ENCODE peak calls at places on chromosomes 5 and 9, in seven cellular contexts. B, U, A, I, P, L and S are unnamed samples.

GRCh38 chr5:55429707-55430253 is 105.0 kb downstream of the PLPP1 start:
- DNase-seq in B (no peak), L (no peak), P (peak; percentile 87), I (no peak), A (no peak), U (peak; percentile 35), S (no peak)

GRCh38 chr5:67015577-67016290 is 180.9 kb downstream of the CD180 start:
- DNase-seq in U (no peak), B (no peak), P (no peak), L (no peak), I (no peak), A (no peak), S (peak; percentile 71)

GRCh38 chr5:127757576-127757975 is 54.4 kb downstream of the CCDC192 start:
- DNase-seq in B (peak; percentile 10), I (no peak), P (peak; percentile 39), U (peak; percentile 28), A (no peak), L (no peak), S (peak; percentile 66)

GRCh38 chr5:159182691-159183090 is 26.7 kb downstream of the RNF145 start:
- DNase-seq in A (no peak), B (no peak), U (no peak), I (no peak), L (no peak), P (no peak), S (peak; percentile 80)

GRCh38 chr9:1875921-1876448 is 139.2 kb upstream of the SMARCA2 start:
- DNase-seq in P (peak; percentile 12), L (no peak), B (no peak), A (no peak), U (no peak), I (no peak), S (no peak)

GRCh38 chr9:116687762-116688160 is 656 bp downstream of the TRIM32 start:
- DNase-seq in P (no peak), L (no peak), A (no peak), I (no peak), U (no peak), B (peak; percentile 19), S (no peak)

GRCh38 chr5:19855453-19855852 is 132.5 kb downstream of the CDH18 start:
- DNase-seq in I (no peak), U (no peak), P (no peak), A (no peak), B (no peak), L (no peak), S (no peak)

GRCh38 chr9:17003576-17004240 is 131.1 kb upstream of the CNTLN start:
- DNase-seq in L (no peak), P (no peak), I (no peak), U (no peak), A (no peak), B (no peak), S (peak; percentile 67)

GRCh38 chr5:31761877-31762276 is 122.9 kb downstream of the PDZD2 start:
- DNase-seq in A (no peak), L (no peak), I (no peak), P (no peak), U (no peak), B (no peak), S (no peak)

GRCh38 chr5:36418172-36418979 is 116.7 kb upstream of the RANBP3L start:
- DNase-seq in I (no peak), P (no peak), U (no peak), L (no peak), A (no peak), B (no peak), S (peak; percentile 32)

GRCh38 chr5:1132570-1132969 is 20.7 kb upstream of the SLC12A7 start:
- DNase-seq in P (no peak), U (no peak), B (no peak), I (no peak), L (no peak), A (no peak), S (no peak)

GRCh38 chr5:114418546-114419388 is 56.9 kb downstream of the KCNN2 start:
- DNase-seq in B (peak; percentile 53), L (no peak), A (no peak), I (no peak), P (no peak), U (no peak), S (no peak)

GRCh38 chr5:116672203-116672602 is 97.6 kb upstream of the SEMA6A start:
- DNase-seq in P (no peak), U (no peak), A (no peak), L (no peak), B (no peak), I (no peak), S (no peak)

GRCh38 chr9:6552033-6552737 is 93.3 kb downstream of the GLDC start:
- DNase-seq in P (no peak), I (no peak), L (no peak), A (no peak), B (no peak), U (peak; percentile 27), S (peak; percentile 76)

GRCh38 chr5:78803386-78803785 is 154.8 kb upstream of the LHFPL2 start:
- DNase-seq in A (no peak), U (peak; percentile 38), P (peak; percentile 41), L (no peak), B (no peak), I (no peak), S (peak; percentile 68)

GRCh38 chr5:55624841-55625602 is 87.1 kb downstream of the SLC38A9 start:
- DNase-seq in P (no peak), L (no peak), I (no peak), B (no peak), U (no peak), A (peak; percentile 61), S (no peak)

GRCh38 chr5:24141046-24141445 is 503.7 kb downstream of the CDH10 start:
- DNase-seq in B (no peak), U (no peak), I (no peak), P (no peak), L (no peak), A (peak; percentile 29), S (peak; percentile 1)

GRCh38 chr5:44845777-44846176 is 37.0 kb downstream of the MRPS30 start:
- DNase-seq in U (no peak), L (no peak), B (no peak), A (no peak), P (no peak), I (no peak), S (no peak)

GRCh38 chr5:11683666-11684065 is 220.6 kb downstream of the CTNND2 start:
- DNase-seq in A (no peak), P (peak; percentile 34), L (no peak), U (no peak), I (no peak), B (no peak), S (no peak)

GRCh38 chr5:11687498-11687897 is 216.7 kb downstream of the CTNND2 start:
- DNase-seq in U (no peak), B (no peak), L (no peak), A (no peak), P (no peak), I (no peak), S (no peak)

GRCh38 chr5:11681796-11682195 is 222.4 kb downstream of the CTNND2 start:
- DNase-seq in U (no peak), L (no peak), P (no peak), I (no peak), B (no peak), A (no peak), S (no peak)

GRCh38 chr5:11684607-11685006 is 219.6 kb downstream of the CTNND2 start:
- DNase-seq in P (no peak), L (no peak), A (no peak), B (no peak), U (no peak), I (no peak), S (no peak)
- H3K4me1 ChIP-seq in P (no peaks in the 10 kb centered on the region), L (no peaks in the 10 kb centered on the region), A (no peaks in the 10 kb centered on the region), B (no peaks in the 10 kb centered on the region), U (no peaks in the 10 kb centered on the region), I (no peaks in the 10 kb centered on the region), S (no peaks in the 10 kb centered on the region)

DNA sequence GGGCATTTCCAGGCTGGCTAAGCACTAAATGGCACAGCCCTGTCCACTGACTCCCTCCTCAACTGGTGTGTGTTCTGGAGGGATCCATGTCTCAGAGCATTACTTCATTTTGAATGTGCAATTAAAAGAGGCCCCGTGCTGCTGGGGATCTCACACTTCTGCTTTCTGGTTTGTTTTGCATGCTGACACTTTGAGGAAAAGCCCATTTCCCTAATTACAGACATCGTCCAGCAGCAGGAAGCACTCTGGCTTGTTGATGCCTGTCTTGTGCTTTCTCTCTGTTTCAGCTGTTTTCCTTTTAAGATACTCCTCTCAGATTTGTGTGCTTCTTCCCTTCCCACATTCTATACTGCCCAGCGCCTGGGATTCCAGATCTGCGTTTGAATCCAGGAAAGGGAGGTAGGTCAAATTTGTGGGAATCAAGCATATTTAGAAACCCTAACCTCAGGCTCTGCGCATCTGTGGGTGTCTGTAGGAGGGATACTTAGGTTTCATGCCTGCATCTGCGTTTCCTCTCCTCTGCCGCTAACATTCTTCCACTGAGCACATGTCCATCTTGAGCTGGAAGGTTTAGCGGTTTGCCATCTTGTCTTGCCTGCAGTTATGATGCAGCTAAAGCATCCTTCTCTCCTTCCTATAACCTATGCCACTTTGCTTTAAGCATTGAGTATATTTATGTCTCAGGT is 25.7 kb downstream of the SYK start:
- DNase-seq in P (peak; percentile 39), L (no peak), I (no peak), B (peak; percentile 91), A (peak; percentile 20), U (no peak), S (no peak)
- H3K4me1 ChIP-seq in P (no peaks in the 10 kb centered on the region), L (no peaks in the 10 kb centered on the region), I (no peaks in the 10 kb centered on the region), B (peaks cover 67% of the 10 kb centered on the region), A (no peaks in the 10 kb centered on the region), U (no peaks in the 10 kb centered on the region), S (no peaks in the 10 kb centered on the region)

GRCh38 chr5:147415663-147416062 is 94.2 kb downstream of the DPYSL3 start:
- DNase-seq in I (no peak), L (no peak), A (no peak), B (no peak), U (no peak), P (no peak), S (peak; percentile 46)
- H3K4me1 ChIP-seq in I (peaks cover 23% of the 10 kb centered on the region), L (no peaks in the 10 kb centered on the region), A (no peaks in the 10 kb centered on the region), B (no peaks in the 10 kb centered on the region), U (no peaks in the 10 kb centered on the region), P (peaks cover 12% of the 10 kb centered on the region), S (no peaks in the 10 kb centered on the region)

GRCh38 chr9:68898781-68899439 is 115.0 kb downstream of the PRKACG start:
- DNase-seq in P (no peak), U (no peak), B (peak; percentile 59), A (no peak), I (no peak), L (no peak), S (no peak)

GRCh38 chr9:68895741-68896478 is 118.0 kb downstream of the PRKACG start:
- DNase-seq in I (no peak), L (peak; percentile 43), P (no peak), A (no peak), U (no peak), B (peak; percentile 77), S (no peak)

GRCh38 chr9:68897557-68898145 is 116.3 kb downstream of the PRKACG start:
- DNase-seq in U (no peak), B (no peak), I (no peak), A (no peak), L (no peak), P (no peak), S (no peak)

GRCh38 chr9:68894502-68894901 is 119.4 kb downstream of the PRKACG start:
- DNase-seq in I (no peak), P (no peak), A (no peak), B (no peak), L (no peak), U (no peak), S (no peak)

DNA sequence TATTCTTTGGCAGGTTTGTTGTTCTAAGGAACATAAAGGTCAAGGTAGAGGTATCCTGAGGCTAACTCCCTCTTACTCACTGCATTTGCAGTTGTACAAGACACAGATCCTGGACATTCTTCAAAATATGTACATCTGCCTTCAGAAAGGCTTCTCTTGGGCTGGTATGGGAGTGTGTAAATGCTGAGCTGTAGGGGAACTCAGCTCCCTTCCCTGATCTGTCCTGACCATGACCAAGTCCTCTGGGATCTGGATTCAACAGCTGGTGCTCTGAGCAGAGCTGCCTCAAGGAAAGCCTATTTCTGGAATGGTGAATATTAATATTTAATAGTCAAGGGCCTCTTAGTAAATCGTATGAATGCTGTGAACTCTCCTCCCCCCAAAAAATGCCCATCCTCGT is 117.4 kb downstream of the PRKACG start:
- DNase-seq in P (no peak), U (no peak), I (no peak), B (no peak), L (no peak), A (no peak), S (no peak)
- H3K4me1 ChIP-seq in P (no peaks in the 10 kb centered on the region), U (no peaks in the 10 kb centered on the region), I (no peaks in the 10 kb centered on the region), B (peaks cover 39% of the 10 kb centered on the region), L (peaks cover 24% of the 10 kb centered on the region), A (no peaks in the 10 kb centered on the region), S (no peaks in the 10 kb centered on the region)